ENCODE peak calls at places on chromosomes 3 and 15, in four cellular contexts. One of them, this sample, is unnamed.

GRCh38 chr15:72198410-72199270 is 1.1 kb upstream of the GRAMD2A start:
- DNase-seq in glutamatergic neuron: no peak
- DNase-seq in iris pigment epithelial cell: no peak
- DNase-seq in fibroblast of pulmonary artery: no peak
- DNase-seq in this sample: no peak

GRCh38 chr3:20145874-20146273 is 40.1 kb downstream of the SGO1 start:
- DNase-seq in glutamatergic neuron: no peak
- DNase-seq in iris pigment epithelial cell: no peak
- DNase-seq in fibroblast of pulmonary artery: no peak
- DNase-seq in this sample: no peak

GRCh38 chr15:93274276-93274675 is 185.3 kb upstream of the RGMA start:
- DNase-seq in glutamatergic neuron: no peak
- DNase-seq in iris pigment epithelial cell: no peak
- DNase-seq in fibroblast of pulmonary artery: no peak
- DNase-seq in this sample: no peak

GRCh38 chr3:18295171-18295920 is 129.8 kb downstream of the SATB1 start:
- DNase-seq in glutamatergic neuron: peak
- DNase-seq in iris pigment epithelial cell: peak
- DNase-seq in fibroblast of pulmonary artery: peak
- DNase-seq in this sample: peak

GRCh38 chr15:41607033-41607432 is 48.0 kb downstream of the TYRO3 start:
- DNase-seq in glutamatergic neuron: no peak
- DNase-seq in iris pigment epithelial cell: peak
- DNase-seq in fibroblast of pulmonary artery: peak
- DNase-seq in this sample: peak

GRCh38 chr15:79721256-79721655 is 175.6 kb downstream of the MTHFS start:
- DNase-seq in glutamatergic neuron: no peak
- DNase-seq in iris pigment epithelial cell: no peak
- DNase-seq in fibroblast of pulmonary artery: peak
- DNase-seq in this sample: no peak

GRCh38 chr3:111012388-111013248 is 59.0 kb upstream of the NECTIN3 start:
- DNase-seq in glutamatergic neuron: no peak
- DNase-seq in iris pigment epithelial cell: peak
- DNase-seq in fibroblast of pulmonary artery: no peak
- DNase-seq in this sample: peak

GRCh38 chr15:62588930-62589655 is 424.0 kb upstream of the C2CD4B start:
- DNase-seq in glutamatergic neuron: no peak
- DNase-seq in iris pigment epithelial cell: no peak
- DNase-seq in fibroblast of pulmonary artery: peak
- DNase-seq in this sample: no peak